ENCODE peak calls at places on chromosomes 6 and 20, in nine cellular contexts. Z is stimulated activated naive CD4-positive, alpha-beta T cell treated with Interleukin-2 at 50 U/mL for 16 hours; M is head of caudate nucleus; T is choroid plexus epithelial cell; N is AG10803; K is IMR-90; A is amniotic stem cell; J is fibroblast of the conjunctiva; D is globus pallidus. Y is an unnamed sample.

GRCh38 chr20:4795394-4795793 is 73.7 kb downstream of the PRND start:
- DNase-seq in Z (no peak), M (no peak), T (peak), N (peak), K (peak), A (peak), J (peak), D (no peak), Y (no peak)

GRCh38 chr6:16969699-16970695 is 131.9 kb upstream of the STMND1 start:
- DNase-seq in Z (no peak), M (no peak), T (no peak), N (peak), K (no peak), A (no peak), J (peak), D (no peak), Y (no peak)

GRCh38 chr6:45460166-45460565 is 82.4 kb upstream of the SUPT3H start:
- DNase-seq in Z (no peak), M (no peak), T (no peak), N (no peak), K (no peak), A (no peak), J (no peak), D (no peak), Y (no peak)

GRCh38 chr20:47998736-47999135 is 213.5 kb upstream of the SULF2 start:
- DNase-seq in Z (no peak), M (no peak), T (no peak), N (peak), K (no peak), A (no peak), J (no peak), D (no peak), Y (no peak)

GRCh38 chr6:20211941-20212391 is 303 bp downstream of the MBOAT1 start:
- DNase-seq in Z (peak), M (no peak), T (peak), N (peak), K (no peak), A (no peak), J (no peak), D (no peak), Y (no peak)

GRCh38 chr6:119353696-119354095 is 4.1 kb upstream of the MAN1A1 start:
- DNase-seq in Z (no peak), M (no peak), T (no peak), N (no peak), K (no peak), A (no peak), J (no peak), D (no peak), Y (no peak)

GRCh38 chr6:322940-323729 is 30.8 kb downstream of the DUSP22 start:
- DNase-seq in Z (no peak), M (no peak), T (no peak), N (no peak), K (no peak), A (no peak), J (no peak), D (no peak), Y (no peak)

GRCh38 chr20:51604851-51605250 is 62.3 kb upstream of the NFATC2 start:
- DNase-seq in Z (no peak), M (no peak), T (no peak), N (no peak), K (no peak), A (no peak), J (no peak), D (no peak), Y (no peak)

GRCh38 chr6:41645007-41645618 is 6.8 kb downstream of the MDFI start:
- DNase-seq in Z (no peak), M (no peak), T (no peak), N (no peak), K (no peak), A (no peak), J (no peak), D (no peak), Y (no peak)

GRCh38 chr20:64101731-64102621 is 5.4 kb downstream of the NPBWR2 start:
- DNase-seq in Z (peak), M (peak), T (no peak), N (no peak), K (no peak), A (no peak), J (no peak), D (no peak), Y (no peak)

GRCh38 chr6:149964243-149965190 is 774 bp downstream of the ULBP1 start:
- DNase-seq in Z (no peak), M (no peak), T (peak), N (peak), K (peak), A (no peak), J (no peak), D (no peak), Y (peak)

GRCh38 chr6:30061766-30062458 is 847 bp downstream of the POLR1H start:
- DNase-seq in Z (peak), M (no peak), T (peak), N (peak), K (peak), A (no peak), J (no peak), D (no peak), Y (peak)

GRCh38 chr6:162177733-162178132 is 549.8 kb downstream of the PRKN start:
- DNase-seq in Z (no peak), M (peak), T (peak), N (no peak), K (no peak), A (no peak), J (peak), D (peak), Y (peak)

GRCh38 chr6:3916211-3916610 is 67.0 kb downstream of the FAM50B start:
- DNase-seq in Z (no peak), M (no peak), T (no peak), N (no peak), K (no peak), A (no peak), J (no peak), D (no peak), Y (no peak)

GRCh38 chr20:50534567-50534966 is 24.4 kb downstream of the PTPN1 start:
- DNase-seq in Z (no peak), M (no peak), T (peak), N (peak), K (peak), A (no peak), J (no peak), D (no peak), Y (no peak)

GRCh38 chr6:145898376-145898775 is 65.8 kb downstream of the SHPRH start:
- DNase-seq in Z (no peak), M (no peak), T (no peak), N (no peak), K (peak), A (no peak), J (no peak), D (no peak), Y (no peak)

GRCh38 chr6:28134015-28134414 is 7.7 kb upstream of the ZKSCAN8 start:
- DNase-seq in Z (peak), M (no peak), T (peak), N (peak), K (peak), A (peak), J (no peak), D (no peak), Y (peak)

GRCh38 chr6:17863971-17864754 is 123.3 kb downstream of the KIF13A start:
- DNase-seq in Z (no peak), M (peak), T (peak), N (peak), K (peak), A (peak), J (no peak), D (peak), Y (no peak)

GRCh38 chr6:74946961-74947360 is 258.9 kb downstream of the COL12A1 start:
- DNase-seq in Z (no peak), M (no peak), T (peak), N (peak), K (peak), A (peak), J (no peak), D (no peak), Y (no peak)

GRCh38 chr20:23928788-23929187 is 49.2 kb upstream of the CST5 start:
- DNase-seq in Z (peak), M (no peak), T (no peak), N (no peak), K (no peak), A (no peak), J (no peak), D (no peak), Y (no peak)

GRCh38 chr6:1607557-1608221 is 2.0 kb upstream of the FOXC1 start:
- DNase-seq in Z (no peak), M (no peak), T (no peak), N (no peak), K (no peak), A (no peak), J (no peak), D (no peak), Y (no peak)

GRCh38 chr6:143196525-143197225 is 136.0 kb downstream of the AIG1 start:
- DNase-seq in Z (no peak), M (no peak), T (no peak), N (peak), K (peak), A (no peak), J (no peak), D (no peak), Y (no peak)

GRCh38 chr6:35213824-35214756 is at the start of gene SCUBE3:
- DNase-seq in Z (no peak), M (no peak), T (peak), N (peak), K (peak), A (no peak), J (no peak), D (no peak), Y (peak)

GRCh38 chr6:23174781-23175361 is 605.5 kb downstream of the HDGFL1 start:
- DNase-seq in Z (no peak), M (no peak), T (peak), N (peak), K (peak), A (peak), J (peak), D (no peak), Y (no peak)

Y was measured in cerebellar cortex.